ENCODE peak calls at places on chromosomes 11 and 22, in nine cellular contexts. One of them, this sample, is unnamed.

GRCh38 chr11:24386551-24387404 is 110.1 kb upstream of the LUZP2 start:
- DNase-seq in H7: peak
- DNase-seq in mesenteric fat pad: no peak
- DNase-seq in NCI-H460: peak
- DNase-seq in occipital lobe: no peak
- DNase-seq in LHCN-M2: peak
- DNase-seq in GM23338: peak
- DNase-seq in astrocyte of the spinal cord: peak
- DNase-seq in A549: no peak
- DNase-seq in this sample: no peak

GRCh38 chr11:117818036-117818858 is 6.3 kb downstream of the FXYD2 start:
- DNase-seq in H7: no peak
- DNase-seq in mesenteric fat pad: no peak
- DNase-seq in NCI-H460: no peak
- DNase-seq in occipital lobe: no peak
- DNase-seq in LHCN-M2: no peak
- DNase-seq in GM23338: no peak
- DNase-seq in astrocyte of the spinal cord: peak
- DNase-seq in A549: no peak
- DNase-seq in this sample: no peak

GRCh38 chr22:42754658-42755057 is 34.0 kb upstream of the A4GALT start:
- DNase-seq in H7: no peak
- DNase-seq in mesenteric fat pad: no peak
- DNase-seq in NCI-H460: peak
- DNase-seq in occipital lobe: no peak
- DNase-seq in LHCN-M2: peak
- DNase-seq in GM23338: no peak
- DNase-seq in astrocyte of the spinal cord: peak
- DNase-seq in A549: no peak
- DNase-seq in this sample: no peak

GRCh38 chr11:84021291-84021690 is 735.1 kb upstream of the CCDC90B start:
- DNase-seq in H7: no peak
- DNase-seq in mesenteric fat pad: no peak
- DNase-seq in NCI-H460: no peak
- DNase-seq in occipital lobe: no peak
- DNase-seq in LHCN-M2: no peak
- DNase-seq in GM23338: no peak
- DNase-seq in astrocyte of the spinal cord: no peak
- DNase-seq in A549: no peak
- DNase-seq in this sample: no peak

GRCh38 chr11:27291954-27292641 is 70.9 kb downstream of the CCDC34 start:
- DNase-seq in H7: no peak
- DNase-seq in mesenteric fat pad: no peak
- DNase-seq in NCI-H460: no peak
- DNase-seq in occipital lobe: no peak
- DNase-seq in LHCN-M2: no peak
- DNase-seq in GM23338: no peak
- DNase-seq in astrocyte of the spinal cord: no peak
- DNase-seq in A549: no peak
- DNase-seq in this sample: no peak

GRCh38 chr22:30261134-30261533 is 5.5 kb downstream of the OSM start:
- DNase-seq in H7: no peak
- DNase-seq in mesenteric fat pad: no peak
- DNase-seq in NCI-H460: peak
- DNase-seq in occipital lobe: no peak
- DNase-seq in LHCN-M2: peak
- DNase-seq in GM23338: no peak
- DNase-seq in astrocyte of the spinal cord: no peak
- DNase-seq in A549: no peak
- DNase-seq in this sample: no peak

GRCh38 chr11:96238563-96239166 is 104.3 kb downstream of the MAML2 start:
- DNase-seq in H7: no peak
- DNase-seq in mesenteric fat pad: no peak
- DNase-seq in NCI-H460: no peak
- DNase-seq in occipital lobe: no peak
- DNase-seq in LHCN-M2: no peak
- DNase-seq in GM23338: no peak
- DNase-seq in astrocyte of the spinal cord: no peak
- DNase-seq in A549: no peak
- DNase-seq in this sample: no peak

GRCh38 chr11:97703815-97704214 is 1314.0 kb downstream of the JRKL start:
- DNase-seq in H7: no peak
- DNase-seq in mesenteric fat pad: no peak
- DNase-seq in NCI-H460: no peak
- DNase-seq in occipital lobe: no peak
- DNase-seq in LHCN-M2: no peak
- DNase-seq in GM23338: no peak
- DNase-seq in astrocyte of the spinal cord: no peak
- DNase-seq in A549: no peak
- DNase-seq in this sample: no peak

GRCh38 chr22:28609921-28610320 is 69.7 kb downstream of the TTC28 start:
- DNase-seq in H7: no peak
- DNase-seq in mesenteric fat pad: no peak
- DNase-seq in NCI-H460: no peak
- DNase-seq in occipital lobe: no peak
- DNase-seq in LHCN-M2: no peak
- DNase-seq in GM23338: no peak
- DNase-seq in astrocyte of the spinal cord: no peak
- DNase-seq in A549: no peak
- DNase-seq in this sample: no peak

GRCh38 chr11:57203359-57203758 is 21.6 kb downstream of the LRRC55 start:
- DNase-seq in H7: no peak
- DNase-seq in mesenteric fat pad: no peak
- DNase-seq in NCI-H460: no peak
- DNase-seq in occipital lobe: no peak
- DNase-seq in LHCN-M2: no peak
- DNase-seq in GM23338: peak
- DNase-seq in astrocyte of the spinal cord: no peak
- DNase-seq in A549: no peak
- DNase-seq in this sample: no peak

GRCh38 chr11:94171693-94172440 is 43.2 kb downstream of the PANX1 start:
- DNase-seq in H7: peak
- DNase-seq in mesenteric fat pad: no peak
- DNase-seq in NCI-H460: peak
- DNase-seq in occipital lobe: no peak
- DNase-seq in LHCN-M2: peak
- DNase-seq in GM23338: peak
- DNase-seq in astrocyte of the spinal cord: no peak
- DNase-seq in A549: peak
- DNase-seq in this sample: peak

GRCh38 chr11:35474677-35475076 is 50.7 kb downstream of the PAMR1 start:
- DNase-seq in H7: no peak
- DNase-seq in mesenteric fat pad: no peak
- DNase-seq in NCI-H460: no peak
- DNase-seq in occipital lobe: no peak
- DNase-seq in LHCN-M2: no peak
- DNase-seq in GM23338: no peak
- DNase-seq in astrocyte of the spinal cord: no peak
- DNase-seq in A549: no peak
- DNase-seq in this sample: no peak

GRCh38 chr11:12784987-12785386 is 110.8 kb downstream of the TEAD1 start:
- DNase-seq in H7: no peak
- DNase-seq in mesenteric fat pad: no peak
- DNase-seq in NCI-H460: no peak
- DNase-seq in occipital lobe: no peak
- DNase-seq in LHCN-M2: peak
- DNase-seq in GM23338: no peak
- DNase-seq in astrocyte of the spinal cord: no peak
- DNase-seq in A549: no peak
- DNase-seq in this sample: no peak

GRCh38 chr11:88206746-88207145 is 31.5 kb upstream of the RAB38 start:
- DNase-seq in H7: no peak
- DNase-seq in mesenteric fat pad: no peak
- DNase-seq in NCI-H460: no peak
- DNase-seq in occipital lobe: no peak
- DNase-seq in LHCN-M2: no peak
- DNase-seq in GM23338: no peak
- DNase-seq in astrocyte of the spinal cord: no peak
- DNase-seq in A549: no peak
- DNase-seq in this sample: no peak

GRCh38 chr11:111942826-111943225 is 5.7 kb downstream of the DIXDC1 start:
- DNase-seq in H7: no peak
- DNase-seq in mesenteric fat pad: no peak
- DNase-seq in NCI-H460: no peak
- DNase-seq in occipital lobe: no peak
- DNase-seq in LHCN-M2: peak
- DNase-seq in GM23338: no peak
- DNase-seq in astrocyte of the spinal cord: peak
- DNase-seq in A549: no peak
- DNase-seq in this sample: no peak

GRCh38 chr22:39534092-39534506 is 1.6 kb upstream of the RPS19BP1 start:
- DNase-seq in H7: peak
- DNase-seq in mesenteric fat pad: no peak
- DNase-seq in NCI-H460: no peak
- DNase-seq in occipital lobe: no peak
- DNase-seq in LHCN-M2: no peak
- DNase-seq in GM23338: peak
- DNase-seq in astrocyte of the spinal cord: no peak
- DNase-seq in A549: no peak
- DNase-seq in this sample: no peak

GRCh38 chr11:118893662-118894061 is 10.0 kb downstream of the CXCR5 start:
- DNase-seq in H7: no peak
- DNase-seq in mesenteric fat pad: no peak
- DNase-seq in NCI-H460: no peak
- DNase-seq in occipital lobe: no peak
- DNase-seq in LHCN-M2: no peak
- DNase-seq in GM23338: no peak
- DNase-seq in astrocyte of the spinal cord: no peak
- DNase-seq in A549: no peak
- DNase-seq in this sample: no peak

GRCh38 chr11:46914363-46914762 is 4.0 kb downstream of the LRP4 start:
- DNase-seq in H7: no peak
- DNase-seq in mesenteric fat pad: no peak
- DNase-seq in NCI-H460: no peak
- DNase-seq in occipital lobe: no peak
- DNase-seq in LHCN-M2: peak
- DNase-seq in GM23338: no peak
- DNase-seq in astrocyte of the spinal cord: peak
- DNase-seq in A549: no peak
- DNase-seq in this sample: no peak

GRCh38 chr22:48372395-48372794 is 1455.3 kb downstream of the BRD1 start:
- DNase-seq in H7: no peak
- DNase-seq in mesenteric fat pad: no peak
- DNase-seq in NCI-H460: no peak
- DNase-seq in occipital lobe: no peak
- DNase-seq in LHCN-M2: no peak
- DNase-seq in GM23338: peak
- DNase-seq in astrocyte of the spinal cord: no peak
- DNase-seq in A549: no peak
- DNase-seq in this sample: no peak

GRCh38 chr11:64885367-64886286 is 7.2 kb upstream of the EHD1 start:
- DNase-seq in H7: no peak
- DNase-seq in mesenteric fat pad: no peak
- DNase-seq in NCI-H460: peak
- DNase-seq in occipital lobe: no peak
- DNase-seq in LHCN-M2: peak
- DNase-seq in GM23338: no peak
- DNase-seq in astrocyte of the spinal cord: peak
- DNase-seq in A549: no peak
- DNase-seq in this sample: no peak

GRCh38 chr11:1150769-1151365 is 6.9 kb upstream of the MUC5AC start:
- DNase-seq in H7: peak
- DNase-seq in mesenteric fat pad: peak
- DNase-seq in NCI-H460: peak
- DNase-seq in occipital lobe: no peak
- DNase-seq in LHCN-M2: no peak
- DNase-seq in GM23338: no peak
- DNase-seq in astrocyte of the spinal cord: peak
- DNase-seq in A549: no peak
- DNase-seq in this sample: no peak

GRCh38 chr11:59265735-59266134 is 53.0 kb upstream of the MPEG1 start:
- DNase-seq in H7: no peak
- DNase-seq in mesenteric fat pad: no peak
- DNase-seq in NCI-H460: no peak
- DNase-seq in occipital lobe: no peak
- DNase-seq in LHCN-M2: no peak
- DNase-seq in GM23338: no peak
- DNase-seq in astrocyte of the spinal cord: no peak
- DNase-seq in A549: no peak
- DNase-seq in this sample: no peak

GRCh38 chr11:47340010-47340409 is 12.5 kb downstream of the MYBPC3 start:
- DNase-seq in H7: no peak
- DNase-seq in mesenteric fat pad: no peak
- DNase-seq in NCI-H460: no peak
- DNase-seq in occipital lobe: no peak
- DNase-seq in LHCN-M2: no peak
- DNase-seq in GM23338: no peak
- DNase-seq in astrocyte of the spinal cord: no peak
- DNase-seq in A549: no peak
- DNase-seq in this sample: no peak

GRCh38 chr11:15707971-15708370 is 593.2 kb downstream of the INSC start:
- DNase-seq in H7: no peak
- DNase-seq in mesenteric fat pad: no peak
- DNase-seq in NCI-H460: peak
- DNase-seq in occipital lobe: no peak
- DNase-seq in LHCN-M2: no peak
- DNase-seq in GM23338: peak
- DNase-seq in astrocyte of the spinal cord: peak
- DNase-seq in A549: peak
- DNase-seq in this sample: no peak

GRCh38 chr11:119210035-119210434 is 3.9 kb downstream of the CBL start:
- DNase-seq in H7: no peak
- DNase-seq in mesenteric fat pad: peak
- DNase-seq in NCI-H460: no peak
- DNase-seq in occipital lobe: no peak
- DNase-seq in LHCN-M2: no peak
- DNase-seq in GM23338: no peak
- DNase-seq in astrocyte of the spinal cord: no peak
- DNase-seq in A549: no peak
- DNase-seq in this sample: no peak

GRCh38 chr22:38246046-38246658 is 26.7 kb downstream of the TMEM184B start:
- DNase-seq in H7: no peak
- DNase-seq in mesenteric fat pad: no peak
- DNase-seq in NCI-H460: no peak
- DNase-seq in occipital lobe: no peak
- DNase-seq in LHCN-M2: no peak
- DNase-seq in GM23338: no peak
- DNase-seq in astrocyte of the spinal cord: no peak
- DNase-seq in A549: no peak
- DNase-seq in this sample: no peak

GRCh38 chr11:118820412-118821357 is 29.7 kb upstream of the DDX6 start:
- DNase-seq in H7: peak
- DNase-seq in mesenteric fat pad: peak
- DNase-seq in NCI-H460: peak
- DNase-seq in occipital lobe: peak
- DNase-seq in LHCN-M2: no peak
- DNase-seq in GM23338: peak
- DNase-seq in astrocyte of the spinal cord: peak
- DNase-seq in A549: no peak
- DNase-seq in this sample: no peak

GRCh38 chr11:119518746-119519382 is 95.9 kb upstream of the THY1 start:
- DNase-seq in H7: peak
- DNase-seq in mesenteric fat pad: no peak
- DNase-seq in NCI-H460: peak
- DNase-seq in occipital lobe: no peak
- DNase-seq in LHCN-M2: peak
- DNase-seq in GM23338: peak
- DNase-seq in astrocyte of the spinal cord: peak
- DNase-seq in A549: no peak
- DNase-seq in this sample: no peak

GRCh38 chr11:102006835-102007566 is 40.2 kb upstream of the CFAP300 start:
- DNase-seq in H7: no peak
- DNase-seq in mesenteric fat pad: no peak
- DNase-seq in NCI-H460: peak
- DNase-seq in occipital lobe: no peak
- DNase-seq in LHCN-M2: no peak
- DNase-seq in GM23338: no peak
- DNase-seq in astrocyte of the spinal cord: no peak
- DNase-seq in A549: no peak
- DNase-seq in this sample: no peak

GRCh38 chr11:69642549-69642912 is 1.6 kb downstream of the CCND1 start:
- DNase-seq in H7: peak
- DNase-seq in mesenteric fat pad: no peak
- DNase-seq in NCI-H460: no peak
- DNase-seq in occipital lobe: no peak
- DNase-seq in LHCN-M2: no peak
- DNase-seq in GM23338: peak
- DNase-seq in astrocyte of the spinal cord: no peak
- DNase-seq in A549: no peak
- DNase-seq in this sample: no peak

GRCh38 chr22:25545117-25545516 is 19.4 kb upstream of the GRK3 start:
- DNase-seq in H7: no peak
- DNase-seq in mesenteric fat pad: no peak
- DNase-seq in NCI-H460: no peak
- DNase-seq in occipital lobe: no peak
- DNase-seq in LHCN-M2: no peak
- DNase-seq in GM23338: no peak
- DNase-seq in astrocyte of the spinal cord: no peak
- DNase-seq in A549: no peak
- DNase-seq in this sample: no peak

This sample was measured in SW 1271.